ENCODE peak calls at places on chromosomes 6 and 20, in six cellular contexts. One of them, this sample, is unnamed.

GRCh38 chr6:34663887-34664269 is 32.7 kb downstream of the ILRUN start:
- DNase-seq in CD8-positive, alpha-beta T cell: no peak
- DNase-seq in kidney: no peak
- DNase-seq in brain microvascular endothelial cell: peak; percentile 9
- DNase-seq in H9: no peak
- DNase-seq in dorsolateral prefrontal cortex: no peak
- DNase-seq in this sample: no peak

GRCh38 chr6:30219244-30219643 is 6.0 kb upstream of the TRIM26 start:
- DNase-seq in CD8-positive, alpha-beta T cell: peak; percentile 55
- DNase-seq in kidney: no peak
- DNase-seq in brain microvascular endothelial cell: peak; percentile 45
- DNase-seq in H9: peak; percentile 61
- DNase-seq in dorsolateral prefrontal cortex: no peak
- DNase-seq in this sample: no peak

GRCh38 chr20:6162239-6162638 is 39.4 kb upstream of the FERMT1 start:
- DNase-seq in CD8-positive, alpha-beta T cell: no peak
- DNase-seq in kidney: peak; percentile 80
- DNase-seq in brain microvascular endothelial cell: no peak
- DNase-seq in H9: no peak
- DNase-seq in dorsolateral prefrontal cortex: no peak
- DNase-seq in this sample: no peak

GRCh38 chr6:107314644-107315043 is 144.7 kb downstream of the PDSS2 start:
- DNase-seq in CD8-positive, alpha-beta T cell: no peak
- DNase-seq in kidney: no peak
- DNase-seq in brain microvascular endothelial cell: no peak
- DNase-seq in H9: no peak
- DNase-seq in dorsolateral prefrontal cortex: no peak
- DNase-seq in this sample: no peak

GRCh38 chr6:119484598-119484997 is 135.0 kb upstream of the MAN1A1 start:
- DNase-seq in CD8-positive, alpha-beta T cell: no peak
- DNase-seq in kidney: no peak
- DNase-seq in brain microvascular endothelial cell: peak; percentile 75
- DNase-seq in H9: no peak
- DNase-seq in dorsolateral prefrontal cortex: no peak
- DNase-seq in this sample: peak; percentile 99

GRCh38 chr20:49697071-49697470 is 16.6 kb downstream of the B4GALT5 start:
- DNase-seq in CD8-positive, alpha-beta T cell: no peak
- DNase-seq in kidney: no peak
- DNase-seq in brain microvascular endothelial cell: no peak
- DNase-seq in H9: no peak
- DNase-seq in dorsolateral prefrontal cortex: no peak
- DNase-seq in this sample: no peak

GRCh38 chr6:143745160-143746133 is 67.7 kb downstream of the PHACTR2 start:
- DNase-seq in CD8-positive, alpha-beta T cell: no peak
- DNase-seq in kidney: no peak
- DNase-seq in brain microvascular endothelial cell: peak; percentile 64
- DNase-seq in H9: peak; percentile 58
- DNase-seq in dorsolateral prefrontal cortex: no peak
- DNase-seq in this sample: no peak

GRCh38 chr6:82588020-82588419 is 224.4 kb downstream of the TPBG start:
- DNase-seq in CD8-positive, alpha-beta T cell: no peak
- DNase-seq in kidney: no peak
- DNase-seq in brain microvascular endothelial cell: no peak
- DNase-seq in H9: no peak
- DNase-seq in dorsolateral prefrontal cortex: no peak
- DNase-seq in this sample: peak; percentile 26

GRCh38 chr20:44548171-44548678 is 26.4 kb upstream of the SERINC3 start:
- DNase-seq in CD8-positive, alpha-beta T cell: no peak
- DNase-seq in kidney: no peak
- DNase-seq in brain microvascular endothelial cell: no peak
- DNase-seq in H9: no peak
- DNase-seq in dorsolateral prefrontal cortex: no peak
- DNase-seq in this sample: no peak

GRCh38 chr6:155045561-155046404 is 50.7 kb downstream of the TIAM2 start:
- DNase-seq in CD8-positive, alpha-beta T cell: no peak
- DNase-seq in kidney: no peak
- DNase-seq in brain microvascular endothelial cell: no peak
- DNase-seq in H9: no peak
- DNase-seq in dorsolateral prefrontal cortex: no peak
- DNase-seq in this sample: no peak

GRCh38 chr20:50464026-50464724 is 46.0 kb upstream of the PTPN1 start:
- DNase-seq in CD8-positive, alpha-beta T cell: peak; percentile 58
- DNase-seq in kidney: peak; percentile 76
- DNase-seq in brain microvascular endothelial cell: peak; percentile 44
- DNase-seq in H9: peak; percentile 82
- DNase-seq in dorsolateral prefrontal cortex: peak; percentile 50
- DNase-seq in this sample: no peak

GRCh38 chr6:89347825-89348224 is 4.7 kb downstream of the UBE2J1 start:
- DNase-seq in CD8-positive, alpha-beta T cell: no peak
- DNase-seq in kidney: no peak
- DNase-seq in brain microvascular endothelial cell: no peak
- DNase-seq in H9: no peak
- DNase-seq in dorsolateral prefrontal cortex: no peak
- DNase-seq in this sample: no peak

GRCh38 chr20:37071481-37071911 is 24.3 kb downstream of the RBL1 start:
- DNase-seq in CD8-positive, alpha-beta T cell: peak; percentile 20
- DNase-seq in kidney: no peak
- DNase-seq in brain microvascular endothelial cell: peak; percentile 45
- DNase-seq in H9: no peak
- DNase-seq in dorsolateral prefrontal cortex: no peak
- DNase-seq in this sample: peak; percentile 86

DNA sequence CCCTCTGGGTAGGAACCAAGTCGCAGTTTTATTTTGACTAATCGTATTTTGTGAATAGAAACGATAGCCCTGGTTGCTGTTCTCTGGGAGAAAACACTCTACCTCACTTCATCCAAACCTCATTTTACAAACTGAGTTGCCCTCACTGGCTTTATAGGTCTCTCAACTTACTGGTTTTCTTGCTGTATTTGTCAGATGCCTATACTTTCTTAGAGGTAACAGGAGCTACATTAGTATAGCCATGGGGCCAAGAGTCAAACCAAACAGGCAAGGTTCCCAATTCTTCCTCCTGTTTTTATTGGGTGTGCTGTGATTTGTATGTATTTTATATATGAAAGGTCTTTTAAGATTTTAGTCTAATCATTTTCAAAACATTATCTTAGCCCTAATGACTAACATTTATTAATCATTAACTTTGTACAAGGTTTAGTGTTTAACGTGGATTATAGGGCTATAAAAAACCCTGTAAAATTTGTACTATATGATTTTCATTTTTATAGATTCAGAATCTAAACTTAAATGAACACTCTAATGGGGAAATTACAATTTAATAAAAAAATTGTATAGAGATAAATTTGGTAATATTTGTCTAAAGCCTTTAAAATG is 227.7 kb upstream of the IRAK1BP1 start:
- DNase-seq in CD8-positive, alpha-beta T cell: no peak
- DNase-seq in kidney: no peak
- DNase-seq in brain microvascular endothelial cell: no peak
- DNase-seq in H9: no peak
- DNase-seq in dorsolateral prefrontal cortex: no peak
- DNase-seq in this sample: no peak
- H3K27ac ChIP-seq in CD8-positive, alpha-beta T cell: no peak overlapping the region
- H3K27ac ChIP-seq in kidney: no peak overlapping the region
- H3K27ac ChIP-seq in brain microvascular endothelial cell: no peak overlapping the region
- H3K27ac ChIP-seq in H9: no peak overlapping the region
- H3K27ac ChIP-seq in dorsolateral prefrontal cortex: no peak overlapping the region
- H3K27ac ChIP-seq in this sample: no peak overlapping the region

GRCh38 chr6:111685058-111685457 is 79.4 kb upstream of the TRAF3IP2 start:
- DNase-seq in CD8-positive, alpha-beta T cell: no peak
- DNase-seq in kidney: no peak
- DNase-seq in brain microvascular endothelial cell: no peak
- DNase-seq in H9: no peak
- DNase-seq in dorsolateral prefrontal cortex: no peak
- DNase-seq in this sample: no peak
- H3K27ac ChIP-seq in CD8-positive, alpha-beta T cell: no peak overlapping the region
- H3K27ac ChIP-seq in kidney: no peak overlapping the region
- H3K27ac ChIP-seq in brain microvascular endothelial cell: no peak overlapping the region
- H3K27ac ChIP-seq in H9: no peak overlapping the region
- H3K27ac ChIP-seq in dorsolateral prefrontal cortex: peak overlapping the region; percentile 69
- H3K27ac ChIP-seq in this sample: no peak overlapping the region

DNA sequence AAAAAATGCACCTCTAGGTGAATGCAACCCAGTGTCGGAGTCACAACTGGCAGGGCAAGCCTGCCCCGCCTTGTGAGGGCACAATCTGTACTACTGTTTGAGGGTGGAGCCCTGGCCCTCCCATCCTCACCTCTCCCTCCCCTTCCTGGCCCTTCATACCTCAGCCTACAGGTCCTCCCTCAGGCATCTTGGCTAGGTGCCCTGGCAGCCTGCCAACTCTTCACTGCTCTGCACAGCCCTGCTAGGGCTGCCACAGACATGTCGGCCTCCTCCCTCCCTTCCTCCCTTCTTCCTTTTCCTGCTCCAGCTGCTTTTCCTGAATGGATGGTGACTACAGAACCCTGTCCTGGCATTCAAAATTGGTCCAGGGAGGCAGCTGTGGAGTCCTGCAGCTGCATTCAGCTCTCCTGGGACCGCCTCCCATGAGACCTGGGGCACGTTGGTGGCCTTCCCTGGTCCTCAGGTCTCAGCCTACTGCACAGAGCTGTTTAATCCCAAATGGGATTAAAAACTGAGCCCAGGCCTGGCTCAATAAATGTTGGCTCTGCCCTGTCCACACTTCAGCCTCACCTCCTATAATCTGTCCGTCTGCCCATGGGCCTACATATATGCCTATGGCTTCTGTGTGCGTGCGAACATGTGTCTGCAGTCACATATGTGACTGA is 52.7 kb downstream of the CDH22 start:
- DNase-seq in CD8-positive, alpha-beta T cell: peak; percentile 18
- DNase-seq in kidney: peak; percentile 93
- DNase-seq in brain microvascular endothelial cell: no peak
- DNase-seq in H9: no peak
- DNase-seq in dorsolateral prefrontal cortex: no peak
- DNase-seq in this sample: peak; percentile 84
- H3K27ac ChIP-seq in CD8-positive, alpha-beta T cell: no peak overlapping the region
- H3K27ac ChIP-seq in kidney: no peak overlapping the region
- H3K27ac ChIP-seq in brain microvascular endothelial cell: no peak overlapping the region
- H3K27ac ChIP-seq in H9: no peak overlapping the region
- H3K27ac ChIP-seq in dorsolateral prefrontal cortex: no peak overlapping the region
- H3K27ac ChIP-seq in this sample: no peak overlapping the region

GRCh38 chr20:47687095-47687987 is 97.9 kb downstream of the SULF2 start:
- DNase-seq in CD8-positive, alpha-beta T cell: no peak
- DNase-seq in kidney: no peak
- DNase-seq in brain microvascular endothelial cell: no peak
- DNase-seq in H9: no peak
- DNase-seq in dorsolateral prefrontal cortex: no peak
- DNase-seq in this sample: no peak
- H3K27ac ChIP-seq in CD8-positive, alpha-beta T cell: no peak overlapping the region
- H3K27ac ChIP-seq in kidney: no peak overlapping the region
- H3K27ac ChIP-seq in brain microvascular endothelial cell: peak overlapping the region; percentile 75
- H3K27ac ChIP-seq in H9: no peak overlapping the region
- H3K27ac ChIP-seq in dorsolateral prefrontal cortex: no peak overlapping the region
- H3K27ac ChIP-seq in this sample: no peak overlapping the region

DNA sequence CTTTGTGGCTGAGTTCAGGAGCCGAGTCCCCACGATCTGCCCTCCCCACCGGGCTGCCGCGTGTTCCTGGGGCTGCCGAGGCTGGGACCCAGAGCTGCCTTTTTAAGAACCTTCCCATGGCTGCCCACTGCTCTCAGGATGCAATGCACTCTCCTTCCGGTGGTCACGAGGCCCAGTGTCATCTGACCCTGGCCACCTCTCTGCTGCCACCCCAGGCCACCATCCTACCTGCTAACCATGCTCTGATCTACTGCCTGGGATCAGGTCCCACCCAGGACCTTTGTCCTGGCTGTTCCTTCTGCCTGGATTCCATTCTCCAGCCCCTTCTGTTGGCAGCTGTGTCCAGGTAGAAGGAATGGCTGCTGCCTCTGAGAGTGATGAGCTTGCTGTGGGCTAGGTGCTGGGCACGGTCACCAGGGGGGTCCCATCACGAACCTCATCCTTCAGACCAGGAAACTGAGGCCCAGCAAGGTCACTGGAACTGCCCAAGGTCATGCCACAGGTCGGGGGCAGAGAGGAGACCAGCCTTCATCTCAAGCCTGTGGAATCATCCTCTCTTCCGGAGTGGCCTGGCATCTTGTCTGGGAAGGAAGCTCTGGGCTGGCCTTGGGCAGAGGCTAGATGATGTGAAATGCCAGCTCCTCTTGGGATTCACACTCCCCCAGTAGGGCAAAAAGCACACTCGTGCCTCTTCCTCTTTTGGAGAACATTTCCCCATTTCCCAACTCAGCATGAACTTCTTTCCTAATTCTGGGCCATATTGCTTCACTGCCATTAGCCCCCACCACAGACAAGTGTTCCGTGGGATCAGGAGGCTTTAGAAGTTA is 20.5 kb downstream of the PCK1 start:
- DNase-seq in CD8-positive, alpha-beta T cell: no peak
- DNase-seq in kidney: no peak
- DNase-seq in brain microvascular endothelial cell: no peak
- DNase-seq in H9: no peak
- DNase-seq in dorsolateral prefrontal cortex: no peak
- DNase-seq in this sample: no peak
- H3K27ac ChIP-seq in CD8-positive, alpha-beta T cell: no peak overlapping the region
- H3K27ac ChIP-seq in kidney: peak overlapping the region; percentile 97
- H3K27ac ChIP-seq in brain microvascular endothelial cell: no peak overlapping the region
- H3K27ac ChIP-seq in H9: no peak overlapping the region
- H3K27ac ChIP-seq in dorsolateral prefrontal cortex: peak overlapping the region; percentile 46
- H3K27ac ChIP-seq in this sample: no peak overlapping the region

GRCh38 chr20:4108495-4109306 is 93.3 kb upstream of the RNF24 start:
- DNase-seq in CD8-positive, alpha-beta T cell: peak; percentile 52
- DNase-seq in kidney: no peak
- DNase-seq in brain microvascular endothelial cell: peak; percentile 71
- DNase-seq in H9: peak; percentile 86
- DNase-seq in dorsolateral prefrontal cortex: no peak
- DNase-seq in this sample: no peak
- H3K27ac ChIP-seq in CD8-positive, alpha-beta T cell: no peak overlapping the region
- H3K27ac ChIP-seq in kidney: no peak overlapping the region
- H3K27ac ChIP-seq in brain microvascular endothelial cell: no peak overlapping the region
- H3K27ac ChIP-seq in H9: no peak overlapping the region
- H3K27ac ChIP-seq in dorsolateral prefrontal cortex: peak overlapping the region; percentile 13
- H3K27ac ChIP-seq in this sample: no peak overlapping the region

DNA sequence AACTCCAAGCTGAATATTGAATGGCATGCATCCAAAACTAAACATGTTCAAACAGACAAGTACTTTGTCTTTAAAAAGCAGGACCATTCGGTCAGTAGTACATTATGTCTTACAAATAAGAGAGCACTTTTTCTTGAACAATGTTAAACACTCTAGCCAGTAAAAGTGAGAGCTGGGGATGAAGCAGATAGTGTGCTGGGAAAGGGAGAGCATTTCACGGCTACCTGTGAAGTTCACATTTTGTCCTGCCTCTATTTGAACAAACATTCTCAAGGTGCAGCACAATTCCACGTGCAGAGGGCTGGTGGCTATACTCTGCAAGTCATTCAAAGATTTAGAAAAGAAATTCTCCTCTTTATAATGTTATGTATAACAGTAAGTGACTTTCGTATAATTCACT is 70.8 kb upstream of the CNR1 start:
- DNase-seq in CD8-positive, alpha-beta T cell: no peak
- DNase-seq in kidney: no peak
- DNase-seq in brain microvascular endothelial cell: no peak
- DNase-seq in H9: no peak
- DNase-seq in dorsolateral prefrontal cortex: no peak
- DNase-seq in this sample: no peak
- H3K27ac ChIP-seq in CD8-positive, alpha-beta T cell: no peak overlapping the region
- H3K27ac ChIP-seq in kidney: no peak overlapping the region
- H3K27ac ChIP-seq in brain microvascular endothelial cell: no peak overlapping the region
- H3K27ac ChIP-seq in H9: no peak overlapping the region
- H3K27ac ChIP-seq in dorsolateral prefrontal cortex: no peak overlapping the region
- H3K27ac ChIP-seq in this sample: no peak overlapping the region

This sample was measured in foreskin keratinocyte.